ENCODE peak calls at places on chromosomes 1 and 21, in ten cellular contexts. Z, I, F, B, P, S, M, Y, N and Q are unnamed samples.

GRCh38 chr1:236400061-236400638 is 6.1 kb downstream of the EDARADD start:
- DNase-seq in Z (no peak), I (peak; percentile 63), F (no peak), B (no peak), P (no peak), S (no peak), M (no peak), Y (no peak), N (no peak), Q (no peak)

GRCh38 chr1:244628719-244629299 is 24.1 kb upstream of the DESI2 start:
- DNase-seq in Z (no peak), I (no peak), F (no peak), B (peak; percentile 9), P (no peak), S (no peak), M (no peak), Y (no peak), N (no peak), Q (no peak)

GRCh38 chr1:89556716-89557442 is 32.2 kb downstream of the LRRC8B start:
- DNase-seq in Z (no peak), I (no peak), F (no peak), B (no peak), P (no peak), S (no peak), M (no peak), Y (no peak), N (no peak), Q (no peak)

GRCh38 chr1:92877081-92877711 is 45.4 kb downstream of the RPL5 start:
- DNase-seq in Z (no peak), I (peak; percentile 5), F (no peak), B (no peak), P (no peak), S (no peak), M (no peak), Y (peak; percentile 5), N (no peak), Q (no peak)

GRCh38 chr21:45029968-45030636 is 44.3 kb upstream of the ADARB1 start:
- DNase-seq in Z (no peak), I (peak; percentile 81), F (no peak), B (no peak), P (no peak), S (no peak), M (no peak), Y (peak; percentile 79), N (no peak), Q (no peak)

GRCh38 chr1:182601416-182601786 is 2.8 kb downstream of the RGS16 start:
- DNase-seq in Z (no peak), I (peak; percentile 94), F (peak; percentile 45), B (peak; percentile 84), P (peak; percentile 87), S (peak; percentile 77), M (peak; percentile 71), Y (peak; percentile 81), N (peak; percentile 94), Q (peak; percentile 76)

GRCh38 chr1:14758962-14759361 is 160.5 kb downstream of the KAZN start:
- DNase-seq in Z (no peak), I (peak; percentile 71), F (no peak), B (no peak), P (no peak), S (no peak), M (no peak), Y (no peak), N (no peak), Q (no peak)

GRCh38 chr1:209530990-209531389 is 52.5 kb upstream of the CAMK1G start:
- DNase-seq in Z (no peak), I (no peak), F (no peak), B (no peak), P (no peak), S (no peak), M (no peak), Y (no peak), N (no peak), Q (no peak)

GRCh38 chr1:94063379-94063778 is 57.6 kb downstream of the ABCA4 start:
- DNase-seq in Z (no peak), I (peak; percentile 52), F (peak; percentile 45), B (peak; percentile 82), P (peak; percentile 84), S (peak; percentile 37), M (no peak), Y (peak; percentile 19), N (peak; percentile 50), Q (no peak)

GRCh38 chr1:7469255-7469938 is 301.7 kb upstream of the VAMP3 start:
- DNase-seq in Z (no peak), I (no peak), F (no peak), B (peak; percentile 51), P (no peak), S (no peak), M (no peak), Y (no peak), N (no peak), Q (no peak)

GRCh38 chr1:113835686-113836290 is 23.5 kb upstream of the RSBN1 start:
- DNase-seq in Z (no peak), I (peak; percentile 42), F (no peak), B (peak; percentile 74), P (no peak), S (no peak), M (no peak), Y (peak; percentile 51), N (peak; percentile 90), Q (peak; percentile 58)

GRCh38 chr1:119964673-119965363 is 68.5 kb upstream of the ADAM30 start:
- DNase-seq in Z (no peak), I (no peak), F (no peak), B (peak; percentile 80), P (no peak), S (no peak), M (no peak), Y (no peak), N (peak; percentile 6), Q (no peak)

GRCh38 chr1:210340311-210340710 is 11.6 kb downstream of the HHAT start:
- DNase-seq in Z (no peak), I (no peak), F (no peak), B (no peak), P (no peak), S (no peak), M (no peak), Y (no peak), N (no peak), Q (no peak)

GRCh38 chr21:46119565-46120271 is 21.8 kb downstream of the COL6A2 start:
- DNase-seq in Z (peak; percentile 58), I (no peak), F (no peak), B (no peak), P (peak; percentile 58), S (peak; percentile 10), M (peak; percentile 34), Y (peak; percentile 27), N (no peak), Q (no peak)

GRCh38 chr1:111818546-111818945 is 62.8 kb downstream of the DDX20 start:
- DNase-seq in Z (no peak), I (no peak), F (no peak), B (no peak), P (no peak), S (no peak), M (no peak), Y (no peak), N (no peak), Q (no peak)

GRCh38 chr1:7755448-7755847 is 15.6 kb upstream of the VAMP3 start:
- DNase-seq in Z (no peak), I (peak; percentile 43), F (no peak), B (peak; percentile 6), P (no peak), S (no peak), M (no peak), Y (peak; percentile 37), N (peak; percentile 62), Q (no peak)

GRCh38 chr1:39199593-39199992 is 4.9 kb upstream of the MACF1 start:
- DNase-seq in Z (no peak), I (no peak), F (no peak), B (no peak), P (no peak), S (no peak), M (no peak), Y (no peak), N (no peak), Q (no peak)

GRCh38 chr1:39194398-39195051 is 10.0 kb upstream of the MACF1 start:
- DNase-seq in Z (no peak), I (no peak), F (no peak), B (no peak), P (no peak), S (no peak), M (no peak), Y (no peak), N (no peak), Q (no peak)

GRCh38 chr1:39195166-39196111 is 9.1 kb upstream of the MACF1 start:
- DNase-seq in Z (no peak), I (no peak), F (no peak), B (peak; percentile 84), P (no peak), S (no peak), M (no peak), Y (no peak), N (no peak), Q (peak; percentile 78)

GRCh38 chr1:39196244-39197215 is 8.0 kb upstream of the MACF1 start:
- DNase-seq in Z (no peak), I (no peak), F (no peak), B (peak; percentile 53), P (no peak), S (no peak), M (no peak), Y (peak; percentile 33), N (no peak), Q (peak; percentile 77)
- H3K4me1 ChIP-seq in Z (peaks cover 43% of the 10 kb centered on the region), I (peaks cover 9% of the 10 kb centered on the region), F (peaks cover 60% of the 10 kb centered on the region), B (peaks cover 32% of the 10 kb centered on the region), P (no peaks in the 10 kb centered on the region), S (peaks cover 44% of the 10 kb centered on the region), M (peaks cover 64% of the 10 kb centered on the region), Y (peaks cover 8% of the 10 kb centered on the region), N (no peaks in the 10 kb centered on the region), Q (peaks cover 85% of the 10 kb centered on the region)

GRCh38 chr1:208215393-208215792 is 28.8 kb downstream of the PLXNA2 start:
- DNase-seq in Z (no peak), I (no peak), F (no peak), B (no peak), P (no peak), S (no peak), M (no peak), Y (no peak), N (peak; percentile 9), Q (no peak)
- H3K27ac ChIP-seq in Z (no peak overlapping the region), I (no peak overlapping the region), F (no peak overlapping the region), B (no peak overlapping the region), P (no peak overlapping the region), S (no peak overlapping the region), M (peak overlapping the region; percentile 8), Y (no peak overlapping the region), N (no peak overlapping the region), Q (no peak overlapping the region)

DNA sequence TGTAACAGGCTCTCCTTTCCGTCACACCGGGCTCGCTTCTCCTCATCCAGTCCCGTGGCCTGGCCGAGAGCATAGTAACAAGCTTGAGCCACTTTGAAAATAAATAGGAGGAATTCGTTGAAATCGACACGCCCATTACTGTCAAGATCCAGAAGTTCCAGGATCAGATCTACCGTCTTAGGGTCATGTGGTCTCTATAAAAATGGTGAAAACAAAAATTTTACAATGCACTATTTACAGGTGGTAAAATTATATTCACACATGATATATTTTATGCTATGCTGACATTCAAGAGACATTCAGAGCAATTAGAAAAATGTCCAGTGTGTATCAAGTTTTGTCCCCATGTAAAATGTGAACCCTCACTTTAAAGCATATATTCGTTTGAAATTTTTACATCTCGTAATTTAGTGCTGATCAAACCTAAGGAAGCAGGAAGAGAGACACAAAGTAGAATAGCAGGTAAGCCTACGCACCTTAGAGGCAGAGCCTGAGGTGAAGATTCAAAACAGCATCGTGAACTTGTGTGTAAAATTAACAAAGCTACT is 2.3 kb downstream of the TCHH start:
- DNase-seq in Z (no peak), I (no peak), F (no peak), B (no peak), P (no peak), S (no peak), M (no peak), Y (no peak), N (no peak), Q (no peak)
- H3K27me3 ChIP-seq in Z (peaks cover 93% of the 10 kb centered on the region), I (peaks cover 93% of the 10 kb centered on the region), F (peaks cover 64% of the 10 kb centered on the region), B (peaks cover 66% of the 10 kb centered on the region), P (peaks cover 100% of the 10 kb centered on the region), S (peaks cover 3% of the 10 kb centered on the region), M (peaks cover 96% of the 10 kb centered on the region), Y (peaks cover 78% of the 10 kb centered on the region), N (no peaks in the 10 kb centered on the region), Q (peaks cover 37% of the 10 kb centered on the region)

GRCh38 chr1:30320581-30320890 is 402.8 kb downstream of the MATN1 start:
- DNase-seq in Z (no peak), I (no peak), F (no peak), B (no peak), P (no peak), S (no peak), M (no peak), Y (no peak), N (no peak), Q (no peak)
- H3K4me1 ChIP-seq in Z (no peaks in the 10 kb centered on the region), I (peaks cover 8% of the 10 kb centered on the region), F (no peaks in the 10 kb centered on the region), B (no peaks in the 10 kb centered on the region), P (no peaks in the 10 kb centered on the region), S (no peaks in the 10 kb centered on the region), M (no peaks in the 10 kb centered on the region), Y (peaks cover 34% of the 10 kb centered on the region), N (no peaks in the 10 kb centered on the region), Q (no peaks in the 10 kb centered on the region)